ENCODE peak calls at places on chromosomes 13 and 19, in six cellular contexts. One of them, this sample, is unnamed.

GRCh38 chr19:1730157-1730556 is 23.1 kb upstream of the ONECUT3 start:
- DNase-seq in lower lobe of right lung: no peak
- DNase-seq in psoas muscle: no peak
- DNase-seq in AG09309: no peak
- DNase-seq in body of pancreas: no peak
- DNase-seq in fibroblast of pulmonary artery: no peak
- DNase-seq in this sample: no peak

GRCh38 chr13:100128373-100128772 is 39.5 kb downstream of the PCCA start:
- DNase-seq in lower lobe of right lung: no peak
- DNase-seq in psoas muscle: no peak
- DNase-seq in AG09309: no peak
- DNase-seq in body of pancreas: peak
- DNase-seq in fibroblast of pulmonary artery: peak
- DNase-seq in this sample: no peak

GRCh38 chr13:111904701-111905608 is 162.0 kb upstream of the SOX1 start:
- DNase-seq in lower lobe of right lung: no peak
- DNase-seq in psoas muscle: no peak
- DNase-seq in AG09309: no peak
- DNase-seq in body of pancreas: no peak
- DNase-seq in fibroblast of pulmonary artery: no peak
- DNase-seq in this sample: no peak

GRCh38 chr13:19083340-19083739 is 98.3 kb downstream of the TUBA3C start:
- DNase-seq in lower lobe of right lung: no peak
- DNase-seq in psoas muscle: no peak
- DNase-seq in AG09309: no peak
- DNase-seq in body of pancreas: no peak
- DNase-seq in fibroblast of pulmonary artery: no peak
- DNase-seq in this sample: no peak

GRCh38 chr19:45999653-46000121 is 4.4 kb downstream of the CCDC61 start:
- DNase-seq in lower lobe of right lung: no peak
- DNase-seq in psoas muscle: peak
- DNase-seq in AG09309: no peak
- DNase-seq in body of pancreas: peak
- DNase-seq in fibroblast of pulmonary artery: peak
- DNase-seq in this sample: no peak

GRCh38 chr19:52542984-52543664 is 15.7 kb downstream of the ZNF808 start:
- DNase-seq in lower lobe of right lung: no peak
- DNase-seq in psoas muscle: no peak
- DNase-seq in AG09309: no peak
- DNase-seq in body of pancreas: no peak
- DNase-seq in fibroblast of pulmonary artery: no peak
- DNase-seq in this sample: no peak

GRCh38 chr13:46369506-46370268 is 17.4 kb downstream of the RUBCNL start:
- DNase-seq in lower lobe of right lung: no peak
- DNase-seq in psoas muscle: no peak
- DNase-seq in AG09309: peak
- DNase-seq in body of pancreas: no peak
- DNase-seq in fibroblast of pulmonary artery: peak
- DNase-seq in this sample: no peak

GRCh38 chr19:42293539-42293938 is 8.4 kb upstream of the PRR19 start:
- DNase-seq in lower lobe of right lung: no peak
- DNase-seq in psoas muscle: no peak
- DNase-seq in AG09309: no peak
- DNase-seq in body of pancreas: no peak
- DNase-seq in fibroblast of pulmonary artery: no peak
- DNase-seq in this sample: no peak

GRCh38 chr13:110516500-110516899 is 45.0 kb downstream of the RAB20 start:
- DNase-seq in lower lobe of right lung: no peak
- DNase-seq in psoas muscle: no peak
- DNase-seq in AG09309: no peak
- DNase-seq in body of pancreas: no peak
- DNase-seq in fibroblast of pulmonary artery: no peak
- DNase-seq in this sample: no peak

GRCh38 chr13:81326913-81327312 is 986.0 kb upstream of the SPRY2 start:
- DNase-seq in lower lobe of right lung: no peak
- DNase-seq in psoas muscle: no peak
- DNase-seq in AG09309: no peak
- DNase-seq in body of pancreas: no peak
- DNase-seq in fibroblast of pulmonary artery: no peak
- DNase-seq in this sample: no peak

GRCh38 chr19:18486746-18487145 is 35.1 kb downstream of the ELL start:
- DNase-seq in lower lobe of right lung: no peak
- DNase-seq in psoas muscle: no peak
- DNase-seq in AG09309: no peak
- DNase-seq in body of pancreas: no peak
- DNase-seq in fibroblast of pulmonary artery: no peak
- DNase-seq in this sample: no peak

GRCh38 chr13:111857846-111858560 is 208.9 kb upstream of the SOX1 start:
- DNase-seq in lower lobe of right lung: no peak
- DNase-seq in psoas muscle: no peak
- DNase-seq in AG09309: no peak
- DNase-seq in body of pancreas: no peak
- DNase-seq in fibroblast of pulmonary artery: no peak
- DNase-seq in this sample: no peak

GRCh38 chr19:50414850-50415660 is 3.7 kb upstream of the SPIB start:
- DNase-seq in lower lobe of right lung: peak
- DNase-seq in psoas muscle: peak
- DNase-seq in AG09309: no peak
- DNase-seq in body of pancreas: peak
- DNase-seq in fibroblast of pulmonary artery: peak
- DNase-seq in this sample: peak

GRCh38 chr19:8831832-8832131 is 322 bp downstream of the ZNF558 start:
- DNase-seq in lower lobe of right lung: no peak
- DNase-seq in psoas muscle: no peak
- DNase-seq in AG09309: no peak
- DNase-seq in body of pancreas: no peak
- DNase-seq in fibroblast of pulmonary artery: no peak
- DNase-seq in this sample: no peak

GRCh38 chr13:97339019-97339988 is 94.7 kb upstream of the RAP2A start:
- DNase-seq in lower lobe of right lung: no peak
- DNase-seq in psoas muscle: no peak
- DNase-seq in AG09309: peak
- DNase-seq in body of pancreas: peak
- DNase-seq in fibroblast of pulmonary artery: peak
- DNase-seq in this sample: no peak

GRCh38 chr13:103839460-103839859 is 773.2 kb upstream of the SLC10A2 start:
- DNase-seq in lower lobe of right lung: no peak
- DNase-seq in psoas muscle: no peak
- DNase-seq in AG09309: no peak
- DNase-seq in body of pancreas: no peak
- DNase-seq in fibroblast of pulmonary artery: no peak
- DNase-seq in this sample: no peak

GRCh38 chr13:23637813-23638212 is 67.6 kb downstream of the TNFRSF19 start:
- DNase-seq in lower lobe of right lung: no peak
- DNase-seq in psoas muscle: no peak
- DNase-seq in AG09309: no peak
- DNase-seq in body of pancreas: no peak
- DNase-seq in fibroblast of pulmonary artery: no peak
- DNase-seq in this sample: no peak

GRCh38 chr13:77415253-77416127 is 88.6 kb upstream of the MYCBP2 start:
- DNase-seq in lower lobe of right lung: no peak
- DNase-seq in psoas muscle: no peak
- DNase-seq in AG09309: no peak
- DNase-seq in body of pancreas: no peak
- DNase-seq in fibroblast of pulmonary artery: no peak
- DNase-seq in this sample: no peak

GRCh38 chr13:84896128-84896527 is 903.1 kb downstream of the SLITRK6 start:
- DNase-seq in lower lobe of right lung: no peak
- DNase-seq in psoas muscle: no peak
- DNase-seq in AG09309: peak
- DNase-seq in body of pancreas: peak
- DNase-seq in fibroblast of pulmonary artery: peak
- DNase-seq in this sample: peak

GRCh38 chr19:17718988-17719711 is at the start of gene MAP1S:
- DNase-seq in lower lobe of right lung: peak
- DNase-seq in psoas muscle: peak
- DNase-seq in AG09309: no peak
- DNase-seq in body of pancreas: peak
- DNase-seq in fibroblast of pulmonary artery: peak
- DNase-seq in this sample: peak

GRCh38 chr19:34181111-34181864 is 9.0 kb downstream of the LSM14A start:
- DNase-seq in lower lobe of right lung: no peak
- DNase-seq in psoas muscle: no peak
- DNase-seq in AG09309: no peak
- DNase-seq in body of pancreas: no peak
- DNase-seq in fibroblast of pulmonary artery: no peak
- DNase-seq in this sample: no peak

GRCh38 chr13:21053231-21053630 is 8.2 kb downstream of the LATS2 start:
- DNase-seq in lower lobe of right lung: no peak
- DNase-seq in psoas muscle: no peak
- DNase-seq in AG09309: no peak
- DNase-seq in body of pancreas: no peak
- DNase-seq in fibroblast of pulmonary artery: no peak
- DNase-seq in this sample: no peak

GRCh38 chr13:72657379-72657778 is 70.0 kb downstream of the MZT1 start:
- DNase-seq in lower lobe of right lung: no peak
- DNase-seq in psoas muscle: no peak
- DNase-seq in AG09309: no peak
- DNase-seq in body of pancreas: no peak
- DNase-seq in fibroblast of pulmonary artery: no peak
- DNase-seq in this sample: no peak

GRCh38 chr13:76965759-76966421 is 17.6 kb downstream of the ACOD1 start:
- DNase-seq in lower lobe of right lung: no peak
- DNase-seq in psoas muscle: peak
- DNase-seq in AG09309: peak
- DNase-seq in body of pancreas: peak
- DNase-seq in fibroblast of pulmonary artery: peak
- DNase-seq in this sample: no peak

GRCh38 chr13:43129511-43130130 is 106.2 kb downstream of the DNAJC15 start:
- DNase-seq in lower lobe of right lung: no peak
- DNase-seq in psoas muscle: no peak
- DNase-seq in AG09309: no peak
- DNase-seq in body of pancreas: no peak
- DNase-seq in fibroblast of pulmonary artery: no peak
- DNase-seq in this sample: no peak

GRCh38 chr19:41031926-41032325 is 40.8 kb downstream of the CYP2B6 start:
- DNase-seq in lower lobe of right lung: no peak
- DNase-seq in psoas muscle: no peak
- DNase-seq in AG09309: no peak
- DNase-seq in body of pancreas: no peak
- DNase-seq in fibroblast of pulmonary artery: no peak
- DNase-seq in this sample: no peak

GRCh38 chr13:47639716-47640447 is 361.2 kb downstream of the SUCLA2 start:
- DNase-seq in lower lobe of right lung: no peak
- DNase-seq in psoas muscle: no peak
- DNase-seq in AG09309: no peak
- DNase-seq in body of pancreas: no peak
- DNase-seq in fibroblast of pulmonary artery: no peak
- DNase-seq in this sample: no peak

GRCh38 chr19:48190288-48191284 is 20.1 kb downstream of the ZSWIM9 start:
- DNase-seq in lower lobe of right lung: no peak
- DNase-seq in psoas muscle: no peak
- DNase-seq in AG09309: no peak
- DNase-seq in body of pancreas: peak
- DNase-seq in fibroblast of pulmonary artery: peak
- DNase-seq in this sample: peak
- TF ChIP-seq CTCF in lower lobe of right lung: no peak
- TF ChIP-seq CTCF in psoas muscle: no peak
- TF ChIP-seq CTCF in AG09309: no peak
- TF ChIP-seq CTCF in body of pancreas: peak
- TF ChIP-seq CTCF in fibroblast of pulmonary artery: no peak
- TF ChIP-seq CTCF in this sample: peak

DNA sequence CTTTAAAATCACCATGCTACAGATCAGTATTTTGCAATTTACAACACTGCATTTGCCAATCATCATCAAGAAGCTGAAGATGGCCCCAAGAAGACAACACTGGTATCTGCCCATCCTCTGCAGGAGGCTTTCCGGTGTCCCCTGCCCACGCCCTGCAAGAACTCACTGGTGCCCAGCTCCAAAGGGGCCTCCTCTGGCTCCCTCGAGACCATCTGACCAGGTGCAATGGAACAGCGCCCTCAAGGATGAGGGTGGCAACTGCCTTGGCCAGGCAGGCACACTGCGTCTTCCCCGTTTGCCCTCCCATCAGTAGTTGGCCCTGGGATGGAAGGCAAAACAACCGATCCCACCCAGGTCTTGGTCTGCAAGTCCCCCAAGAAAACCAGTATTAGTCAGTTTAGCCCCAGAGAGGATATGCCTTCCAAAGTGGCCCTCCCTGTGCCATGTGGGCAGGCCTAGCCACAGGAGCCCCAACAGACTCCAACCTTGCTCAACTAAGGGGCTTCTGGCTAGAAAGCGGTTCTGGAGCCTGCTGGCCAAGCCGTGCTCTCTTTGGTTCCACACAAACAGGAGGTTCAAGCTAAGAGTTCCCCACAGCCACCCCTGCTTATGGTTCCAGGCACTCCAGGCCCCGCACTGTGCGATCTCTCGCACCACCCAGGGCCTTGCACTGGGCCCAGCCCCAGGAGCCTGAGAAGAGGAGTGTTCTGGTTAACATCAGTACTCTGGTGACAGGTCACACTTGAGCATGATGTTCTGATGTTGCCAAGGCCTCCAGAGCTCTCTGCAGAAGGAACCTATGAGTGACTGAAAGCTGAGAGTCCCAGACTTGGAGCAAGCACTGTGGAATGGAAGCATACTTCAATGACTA is 4.7 kb downstream of the PCID2 start:
- DNase-seq in lower lobe of right lung: no peak
- DNase-seq in psoas muscle: no peak
- DNase-seq in AG09309: no peak
- DNase-seq in body of pancreas: no peak
- DNase-seq in fibroblast of pulmonary artery: no peak
- DNase-seq in this sample: no peak
- TF ChIP-seq CTCF in lower lobe of right lung: no peak
- TF ChIP-seq CTCF in psoas muscle: no peak
- TF ChIP-seq CTCF in AG09309: no peak
- TF ChIP-seq CTCF in body of pancreas: no peak
- TF ChIP-seq CTCF in fibroblast of pulmonary artery: no peak
- TF ChIP-seq CTCF in this sample: no peak

DNA sequence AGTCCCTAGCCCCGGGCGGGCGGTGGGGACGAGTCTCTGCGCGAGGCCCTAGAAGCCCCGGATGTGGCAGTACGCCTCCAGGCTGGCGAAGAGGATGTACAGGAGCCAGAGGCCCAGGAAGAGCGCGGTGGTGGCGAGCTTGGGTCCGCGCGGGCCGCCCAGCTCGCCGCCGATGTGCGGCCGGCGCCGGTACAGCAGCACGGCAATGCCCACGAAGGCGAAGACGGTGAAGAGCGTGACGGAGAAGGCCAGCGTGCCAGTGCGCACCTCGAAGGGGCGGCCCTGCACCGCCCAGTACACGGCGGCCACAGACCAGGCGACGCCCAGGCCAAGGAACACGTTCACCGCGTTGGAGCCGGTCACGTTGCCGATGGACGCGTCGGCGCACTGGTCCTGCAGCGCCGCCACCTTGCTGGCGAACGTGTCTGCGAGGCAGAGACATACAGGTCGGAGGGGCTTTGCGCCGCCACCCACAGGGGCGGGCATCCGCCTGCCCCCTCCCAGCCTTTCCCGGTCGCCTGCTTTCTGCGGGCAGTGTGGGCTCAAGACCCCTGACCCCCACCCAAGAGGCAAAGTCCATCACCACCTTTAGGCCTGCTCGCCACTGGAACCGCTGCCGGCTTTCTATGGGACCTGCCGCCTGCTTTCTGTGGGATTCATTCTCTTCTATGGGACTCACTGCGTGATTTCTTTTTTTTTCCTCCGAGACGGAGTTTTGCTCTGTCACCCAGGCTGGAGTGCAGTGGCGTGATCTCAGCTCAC is 10.9 kb upstream of the MEIS3 start:
- DNase-seq in lower lobe of right lung: peak
- DNase-seq in psoas muscle: no peak
- DNase-seq in AG09309: no peak
- DNase-seq in body of pancreas: peak
- DNase-seq in fibroblast of pulmonary artery: peak
- DNase-seq in this sample: no peak
- TF ChIP-seq CTCF in lower lobe of right lung: no peak
- TF ChIP-seq CTCF in psoas muscle: no peak
- TF ChIP-seq CTCF in AG09309: no peak
- TF ChIP-seq CTCF in body of pancreas: peak
- TF ChIP-seq CTCF in fibroblast of pulmonary artery: peak
- TF ChIP-seq CTCF in this sample: peak

GRCh38 chr19:39532233-39533002 is at the start of gene EID2B:
- DNase-seq in lower lobe of right lung: peak
- DNase-seq in psoas muscle: peak
- DNase-seq in AG09309: peak
- DNase-seq in body of pancreas: peak
- DNase-seq in fibroblast of pulmonary artery: peak
- DNase-seq in this sample: peak
- TF ChIP-seq CTCF in lower lobe of right lung: peak
- TF ChIP-seq CTCF in psoas muscle: peak
- TF ChIP-seq CTCF in AG09309: peak
- TF ChIP-seq CTCF in body of pancreas: peak
- TF ChIP-seq CTCF in fibroblast of pulmonary artery: peak
- TF ChIP-seq CTCF in this sample: peak